ENCODE peak calls at places on chromosome 2, in nine cellular contexts. H is progenitor cell of endocrine pancreas, S is tibial nerve, P is AG04450, T is astrocyte of the spinal cord, V is psoas muscle, M is NB4, E is choroid plexus epithelial cell, U is heart right ventricle. Q is an unnamed sample.
A peak's percentile ranks its signal among the peaks of the same experiment; 100 is the strongest.

GRCh38 chr2:121999273-121999672 is 243.8 kb downstream of the TSN start:
- DNase-seq in H (no peak), S (no peak), P (no peak), T (peak; percentile 39), V (no peak), M (no peak), E (peak; percentile 73), U (no peak), Q (no peak)

GRCh38 chr2:50401772-50402653 is 629.9 kb downstream of the NRXN1 start:
- DNase-seq in H (peak; percentile 60), S (peak; percentile 16), P (peak; percentile 8), T (peak; percentile 52), V (no peak), M (peak; percentile 70), E (peak; percentile 77), U (peak; percentile 17), Q (peak; percentile 66)

GRCh38 chr2:235170536-235171510 is 219.0 kb downstream of the SH3BP4 start:
- DNase-seq in H (no peak), S (no peak), P (peak; percentile 13), T (peak; percentile 73), V (peak; percentile 55), M (peak; percentile 5), E (peak; percentile 78), U (no peak), Q (no peak)

GRCh38 chr2:238287702-238288649 is at the start of gene PER2:
- DNase-seq in H (peak; percentile 27), S (no peak), P (peak; percentile 53), T (peak; percentile 90), V (peak; percentile 85), M (peak; percentile 75), E (peak; percentile 88), U (peak; percentile 69), Q (peak; percentile 54)

GRCh38 chr2:215529271-215529670 is 93.4 kb upstream of the FN1 start:
- DNase-seq in H (no peak), S (no peak), P (no peak), T (peak; percentile 80), V (no peak), M (no peak), E (peak; percentile 89), U (no peak), Q (no peak)

GRCh38 chr2:212832211-212833195 is 293.9 kb upstream of the ERBB4 start:
- DNase-seq in H (no peak), S (no peak), P (no peak), T (no peak), V (peak; percentile 46), M (no peak), E (no peak), U (no peak), Q (no peak)

GRCh38 chr2:65661980-65662653 is 229.7 kb upstream of the SPRED2 start:
- DNase-seq in H (no peak), S (no peak), P (no peak), T (no peak), V (no peak), M (peak; percentile 95), E (peak; percentile 11), U (no peak), Q (no peak)

GRCh38 chr2:135817466-135817865 is 19.5 kb downstream of the LCT start:
- DNase-seq in H (no peak), S (no peak), P (no peak), T (no peak), V (no peak), M (no peak), E (no peak), U (no peak), Q (no peak)

GRCh38 chr2:55869637-55870325 is 53.8 kb downstream of the EFEMP1 start:
- DNase-seq in H (no peak), S (no peak), P (no peak), T (peak; percentile 57), V (no peak), M (no peak), E (peak; percentile 91), U (no peak), Q (no peak)

GRCh38 chr2:219078126-219078525 is 17.4 kb upstream of the IHH start:
- DNase-seq in H (no peak), S (no peak), P (no peak), T (no peak), V (no peak), M (no peak), E (no peak), U (no peak), Q (no peak)

GRCh38 chr2:74233648-74234047 is 35.2 kb downstream of the MTHFD2 start:
- DNase-seq in H (no peak), S (no peak), P (no peak), T (no peak), V (peak; percentile 1), M (no peak), E (no peak), U (no peak), Q (no peak)

GRCh38 chr2:74228772-74229171 is 30.4 kb downstream of the MTHFD2 start:
- DNase-seq in H (no peak), S (no peak), P (no peak), T (no peak), V (no peak), M (no peak), E (no peak), U (no peak), Q (no peak)

GRCh38 chr2:74235041-74235440 is 36.6 kb downstream of the MTHFD2 start:
- DNase-seq in H (no peak), S (no peak), P (no peak), T (no peak), V (peak; percentile 14), M (no peak), E (no peak), U (no peak), Q (no peak)

GRCh38 chr2:74227646-74228045 is 29.2 kb downstream of the MTHFD2 start:
- DNase-seq in H (no peak), S (no peak), P (no peak), T (no peak), V (no peak), M (no peak), E (no peak), U (no peak), Q (no peak)

DNA sequence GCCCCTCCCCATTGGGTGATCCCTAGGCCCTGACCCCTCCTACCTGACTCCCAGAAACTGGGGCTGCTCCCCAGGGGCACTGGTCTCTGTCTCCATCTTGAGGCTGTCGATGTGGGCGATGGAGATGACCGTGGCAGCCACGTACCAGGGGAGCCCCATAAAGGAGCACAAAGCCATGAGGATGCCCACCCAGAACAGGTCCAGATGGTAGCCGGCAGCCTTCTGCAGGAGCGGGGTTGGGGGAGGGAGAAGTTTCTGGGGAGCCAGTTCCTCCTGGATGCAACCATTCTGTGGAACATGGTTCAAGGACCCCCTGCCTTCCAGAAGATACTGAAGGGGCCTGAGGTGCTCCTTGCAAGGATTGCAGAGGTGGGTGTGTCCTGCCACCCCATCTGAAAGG is 34.0 kb downstream of the MTHFD2 start:
- DNase-seq in H (no peak), S (no peak), P (no peak), T (no peak), V (peak; percentile 0), M (peak; percentile 22), E (no peak), U (no peak), Q (no peak)
- TF ChIP-seq CTCF in H (no peak), S (no peak), P (no peak), T (no peak), V (no peak), M (no peak), E (no peak), U (no peak), Q (no peak)

GRCh38 chr2:134230885-134231284 is 23.0 kb upstream of the MGAT5 start:
- DNase-seq in H (no peak), S (no peak), P (no peak), T (no peak), V (no peak), M (no peak), E (no peak), U (no peak), Q (no peak)

GRCh38 chr2:134226561-134226960 is 27.3 kb upstream of the MGAT5 start:
- DNase-seq in H (no peak), S (no peak), P (no peak), T (no peak), V (no peak), M (no peak), E (no peak), U (no peak), Q (no peak)

GRCh38 chr2:134229540-134229939 is 24.3 kb upstream of the MGAT5 start:
- DNase-seq in H (no peak), S (no peak), P (no peak), T (no peak), V (no peak), M (no peak), E (no peak), U (no peak), Q (no peak)

GRCh38 chr2:134227666-134228065 is 26.2 kb upstream of the MGAT5 start:
- DNase-seq in H (no peak), S (no peak), P (no peak), T (no peak), V (no peak), M (no peak), E (no peak), U (no peak), Q (no peak)

GRCh38 chr2:134228493-134228903 is 25.4 kb upstream of the MGAT5 start:
- DNase-seq in H (no peak), S (no peak), P (no peak), T (no peak), V (no peak), M (peak; percentile 45), E (no peak), U (no peak), Q (no peak)
- TF ChIP-seq CTCF in H (peak; percentile 40), S (no peak), P (peak; percentile 31), T (peak; percentile 42), V (peak; percentile 18), M (peak; percentile 48), E (peak; percentile 44), U (peak; percentile 26), Q (peak; percentile 38)

DNA sequence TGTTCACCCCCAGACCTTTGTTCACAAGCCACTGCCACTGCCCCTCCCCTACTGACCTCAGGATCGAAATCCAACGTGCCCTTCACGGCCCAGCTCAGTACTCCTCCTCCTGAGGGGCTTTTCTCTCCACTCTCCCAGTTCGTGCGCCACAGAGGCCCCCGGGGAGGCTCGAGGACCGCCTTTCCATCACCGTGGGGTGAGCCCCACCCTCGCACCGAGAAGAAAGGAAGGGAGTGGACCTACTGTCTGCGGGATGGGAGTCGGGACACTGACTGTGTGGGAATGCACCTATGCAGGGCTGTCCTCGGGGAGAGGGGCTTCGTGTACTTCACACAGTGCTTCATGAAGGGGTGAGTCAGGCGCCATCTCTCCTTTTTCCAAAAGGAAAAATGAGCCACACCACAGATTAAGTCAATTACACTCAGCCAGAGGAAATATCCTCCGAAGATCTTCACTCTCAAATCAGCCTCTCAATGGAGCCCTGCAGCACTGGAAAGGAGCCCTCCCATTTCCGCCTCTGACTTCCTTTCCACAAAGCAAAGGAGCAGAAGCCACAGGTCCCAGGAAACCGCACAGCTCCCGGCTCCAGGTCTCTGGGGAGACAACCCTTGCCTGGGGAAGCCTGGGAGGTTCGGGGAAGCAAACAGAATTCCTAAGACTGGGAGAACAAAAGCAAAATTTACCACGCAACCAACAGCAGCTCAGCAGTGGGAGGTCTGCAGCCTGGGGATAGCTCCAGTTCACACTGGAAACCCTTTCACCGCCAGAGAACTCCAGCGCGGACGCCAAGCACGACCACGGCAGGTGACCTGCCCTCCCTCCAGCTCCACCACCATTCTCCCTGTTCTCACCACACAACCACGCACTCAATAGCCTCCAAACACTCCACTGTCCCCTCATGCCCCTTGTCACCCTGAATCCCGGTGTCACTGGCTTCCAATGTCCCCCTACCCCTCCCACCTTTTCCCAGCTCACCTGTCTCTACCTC is 21.6 kb downstream of the ADCY3 start:
- DNase-seq in H (no peak), S (no peak), P (no peak), T (no peak), V (no peak), M (no peak), E (peak; percentile 14), U (peak; percentile 60), Q (no peak)
- TF ChIP-seq CTCF in H (no peak), S (no peak), P (no peak), T (no peak), V (no peak), M (no peak), E (no peak), U (no peak), Q (no peak)

GRCh38 chr2:204260162-204260877 is 285.0 kb upstream of the PARD3B start:
- DNase-seq in H (peak; percentile 63), S (peak; percentile 72), P (peak; percentile 49), T (peak; percentile 79), V (peak; percentile 57), M (peak; percentile 66), E (peak; percentile 87), U (peak; percentile 76), Q (peak; percentile 46)
- TF ChIP-seq CTCF in H (peak; percentile 87), S (peak; percentile 77), P (peak; percentile 86), T (peak; percentile 75), V (peak; percentile 79), M (peak; percentile 65), E (peak; percentile 86), U (peak; percentile 84), Q (peak; percentile 47)